ENCODE peak calls at places on chromosomes 7 and 10, in nine cellular contexts. X, M, C, S, Z, I, J, V and D are unnamed samples.

GRCh38 chr10:69734797-69735468 is 66.8 kb upstream of the COL13A1 start:
- DNase-seq in C (no peak), I (no peak), V (no peak), S (no peak), Z (no peak), X (no peak), M (peak), J (no peak), D (no peak)

GRCh38 chr10:104267721-104268690 is 978 bp upstream of the GSTO2 start:
- DNase-seq in V (peak), J (no peak), X (no peak), I (no peak), M (no peak), S (no peak), Z (no peak), C (no peak), D (no peak)

GRCh38 chr10:3811331-3811870 is 26.4 kb upstream of the KLF6 start:
- DNase-seq in J (no peak), S (no peak), X (no peak), C (peak), I (no peak), Z (peak), V (no peak), M (peak), D (no peak)

GRCh38 chr7:45716380-45717203 is 142.4 kb downstream of the ADCY1 start:
- DNase-seq in J (no peak), S (no peak), M (no peak), I (peak), V (no peak), C (no peak), X (no peak), Z (no peak), D (no peak)

GRCh38 chr7:1081336-1081735 is 6.6 kb upstream of the GPER1 start:
- DNase-seq in M (no peak), V (no peak), C (no peak), S (no peak), J (no peak), I (no peak), X (no peak), Z (no peak), D (no peak)

GRCh38 chr10:71124921-71125748 is 87.2 kb upstream of the UNC5B start:
- DNase-seq in C (no peak), M (no peak), X (no peak), V (no peak), S (no peak), J (no peak), I (no peak), Z (no peak), D (no peak)

GRCh38 chr7:123715198-123715597 is 33.6 kb downstream of the WASL start:
- DNase-seq in S (no peak), Z (peak), V (no peak), M (no peak), I (no peak), J (no peak), C (no peak), X (no peak), D (no peak)

GRCh38 chr10:77116904-77117303 is 520.7 kb downstream of the KCNMA1 start:
- DNase-seq in C (no peak), Z (no peak), S (no peak), M (no peak), J (no peak), I (no peak), V (no peak), X (no peak), D (no peak)

GRCh38 chr7:139079861-139080260 is 29.7 kb downstream of the ZC3HAV1 start:
- DNase-seq in V (no peak), C (no peak), S (no peak), M (no peak), X (no peak), Z (no peak), J (no peak), I (no peak), D (no peak)

GRCh38 chr7:157248659-157249058 is 88.1 kb upstream of the DNAJB6 start:
- DNase-seq in C (no peak), V (no peak), J (no peak), X (no peak), Z (no peak), S (no peak), M (no peak), I (no peak), D (no peak)

GRCh38 chr10:18005781-18006456 is 54.2 kb downstream of the SLC39A12 start:
- DNase-seq in M (no peak), Z (peak), V (no peak), C (no peak), J (no peak), X (no peak), S (no peak), I (no peak), D (no peak)

GRCh38 chr7:131625817-131626372 is 69.5 kb upstream of the PODXL start:
- DNase-seq in X (no peak), J (peak), Z (peak), V (no peak), S (no peak), M (peak), C (no peak), I (no peak), D (no peak)

GRCh38 chr10:54094321-54094720 is 706.7 kb downstream of the PCDH15 start:
- DNase-seq in C (no peak), X (no peak), J (no peak), I (no peak), Z (no peak), M (no peak), S (no peak), V (no peak), D (no peak)

GRCh38 chr10:30980951-30981616 is 50.6 kb downstream of the ZNF438 start:
- DNase-seq in M (peak), X (no peak), Z (peak), C (no peak), I (no peak), V (no peak), J (no peak), S (peak), D (no peak)

GRCh38 chr10:44395396-44395795 is 10.5 kb upstream of the CXCL12 start:
- DNase-seq in S (no peak), I (peak), C (no peak), J (no peak), X (no peak), V (no peak), Z (no peak), M (peak), D (no peak)

GRCh38 chr7:153835104-153835503 is 217.1 kb upstream of the DPP6 start:
- DNase-seq in Z (no peak), J (no peak), X (no peak), S (no peak), V (no peak), C (no peak), M (peak), I (peak), D (no peak)

GRCh38 chr10:132114953-132115520 is 49.3 kb downstream of the JAKMIP3 start:
- DNase-seq in V (no peak), Z (no peak), X (no peak), J (no peak), C (no peak), S (peak), I (no peak), M (no peak), D (no peak)

GRCh38 chr7:144109283-144109682 is at the start of gene OR2A2:
- DNase-seq in M (no peak), C (no peak), S (no peak), V (no peak), I (no peak), J (no peak), X (no peak), Z (no peak), D (no peak)

GRCh38 chr7:435518-436366 is 83.9 kb downstream of the PDGFA start:
- DNase-seq in X (no peak), J (no peak), S (no peak), V (no peak), Z (no peak), I (no peak), M (no peak), C (no peak), D (no peak)

GRCh38 chr10:64173826-64174225 is 652.6 kb downstream of the REEP3 start:
- DNase-seq in M (no peak), X (no peak), C (no peak), S (no peak), V (no peak), J (no peak), I (no peak), Z (no peak), D (no peak)

GRCh38 chr7:292826-293225 is 2.9 kb downstream of the FOXL3 start:
- DNase-seq in X (no peak), Z (no peak), S (no peak), V (no peak), C (no peak), J (no peak), I (no peak), M (no peak), D (no peak)

GRCh38 chr7:21507627-21508343 is 35.1 kb upstream of the DNAH11 start:
- DNase-seq in S (no peak), X (no peak), M (peak), C (peak), J (peak), V (peak), Z (peak), I (no peak), D (no peak)

GRCh38 chr10:79084972-79085597 is 16.3 kb downstream of the ZMIZ1 start:
- DNase-seq in M (no peak), Z (no peak), I (no peak), X (no peak), V (no peak), S (no peak), C (no peak), J (no peak), D (no peak)

GRCh38 chr10:6399241-6399701 is 180.8 kb downstream of the PRKCQ start:
- DNase-seq in J (no peak), M (peak), Z (peak), X (no peak), S (peak), I (no peak), C (no peak), V (no peak), D (no peak)

GRCh38 chr10:48531486-48531885 is 73.4 kb downstream of the ARHGAP22 start:
- DNase-seq in M (no peak), S (no peak), J (no peak), I (no peak), C (no peak), Z (peak), X (no peak), V (no peak), D (no peak)

GRCh38 chr10:97961979-97962378 is 68.4 kb downstream of the CRTAC1 start:
- DNase-seq in I (no peak), C (no peak), M (no peak), J (no peak), Z (no peak), V (no peak), X (no peak), S (no peak), D (no peak)

GRCh38 chr10:129694633-129695356 is 227.8 kb downstream of the MGMT start:
- DNase-seq in Z (no peak), I (no peak), M (no peak), S (peak), C (no peak), V (no peak), J (no peak), X (no peak), D (no peak)

GRCh38 chr7:101739757-101740398 is 77.5 kb upstream of the CUX1 start:
- DNase-seq in I (no peak), X (no peak), S (no peak), V (no peak), M (peak), J (no peak), C (no peak), Z (no peak), D (no peak)

GRCh38 chr7:516606-517456 is 2.8 kb downstream of the PDGFA start:
- DNase-seq in C (peak), V (no peak), J (no peak), I (peak), Z (peak), S (peak), M (peak), X (no peak), D (no peak)

GRCh38 chr10:11256896-11257295 is 239.2 kb downstream of the CELF2 start:
- DNase-seq in V (no peak), M (no peak), J (no peak), I (no peak), Z (no peak), S (no peak), X (no peak), C (no peak), D (no peak)

GRCh38 chr10:62559481-62560206 is 185.5 kb downstream of the ZNF365 start:
- DNase-seq in C (no peak), V (no peak), S (no peak), X (no peak), I (no peak), M (no peak), J (no peak), Z (no peak), D (no peak)

GRCh38 chr7:131897016-131897789 is 340.8 kb upstream of the PODXL start:
- DNase-seq in I (no peak), X (no peak), S (no peak), J (peak), V (peak), M (no peak), Z (peak), C (no peak), D (no peak)

GRCh38 chr7:82417898-82418297 is 25.7 kb downstream of the CACNA2D1 start:
- DNase-seq in Z (no peak), J (no peak), X (no peak), S (no peak), M (no peak), V (no peak), I (no peak), C (no peak), D (no peak)

GRCh38 chr7:30313348-30313747 is 29.0 kb downstream of the ZNRF2 start:
- DNase-seq in S (no peak), X (no peak), C (no peak), J (no peak), V (no peak), Z (no peak), I (no peak), M (no peak), D (no peak)

GRCh38 chr10:14016011-14016536 is 314.6 kb downstream of the FRMD4A start:
- DNase-seq in X (no peak), M (peak), S (peak), C (no peak), I (no peak), Z (peak), V (no peak), J (no peak), D (no peak)

GRCh38 chr7:43869898-43870240 is 552 bp upstream of the MRPS24 start:
- DNase-seq in X (no peak), C (peak), M (no peak), S (peak), I (no peak), V (no peak), J (no peak), Z (peak), D (no peak)

GRCh38 chr7:3461923-3462322 is 160.9 kb downstream of the SDK1 start:
- DNase-seq in J (no peak), M (no peak), C (peak), V (no peak), X (peak), S (no peak), Z (no peak), I (no peak), D (no peak)

GRCh38 chr7:20199015-20199737 is 18.0 kb downstream of the MACC1 start:
- DNase-seq in C (no peak), J (peak), S (peak), I (no peak), X (no peak), M (peak), V (no peak), Z (peak), D (no peak)

GRCh38 chr10:42932735-42933453 is 144.0 kb upstream of the RET start:
- DNase-seq in I (no peak), J (no peak), X (peak), S (no peak), M (no peak), C (peak), V (no peak), Z (no peak), D (no peak)

GRCh38 chr7:118846977-118847376 is 622.5 kb downstream of the ANKRD7 start:
- DNase-seq in M (no peak), Z (no peak), S (no peak), V (no peak), I (no peak), X (no peak), J (no peak), C (no peak), D (no peak)